ENCODE peak calls at places on chromosomes 4 and X, in ten cellular contexts. P, C, Y, G, B, X, V, H, I and S are unnamed samples.

GRCh38 chr4:123444298-123444731 is 47.7 kb downstream of the SPRY1 start:
- DNase-seq in P (peak; percentile 30), C (no peak), Y (peak; percentile 71), G (no peak), B (no peak), X (peak; percentile 42), V (peak; percentile 50), H (peak; percentile 17), I (peak; percentile 29), S (peak; percentile 63)

GRCh38 chrX:26347171-26347570 is 131.2 kb downstream of the MAGEB5 start:
- DNase-seq in P (no peak), C (no peak), Y (no peak), G (no peak), B (no peak), X (no peak), V (no peak), H (no peak), I (no peak), S (no peak)

GRCh38 chrX:115174548-115174947 is 14.7 kb upstream of the RBMXL3 start:
- DNase-seq in P (no peak), C (no peak), Y (no peak), G (no peak), B (no peak), X (peak; percentile 1), V (no peak), H (no peak), I (no peak), S (no peak)

GRCh38 chr4:110533940-110534339 is 58.0 kb downstream of the ENPEP start:
- DNase-seq in P (no peak), C (no peak), Y (no peak), G (peak; percentile 98), B (no peak), X (peak; percentile 95), V (no peak), H (peak; percentile 99), I (peak; percentile 97), S (no peak)

GRCh38 chr4:119480331-119480730 is 148.3 kb downstream of the PDE5A start:
- DNase-seq in P (no peak), C (no peak), Y (no peak), G (no peak), B (no peak), X (no peak), V (no peak), H (no peak), I (no peak), S (no peak)

GRCh38 chr4:174317531-174317930 is 33.8 kb downstream of the CEP44 start:
- DNase-seq in P (no peak), C (no peak), Y (no peak), G (no peak), B (no peak), X (no peak), V (no peak), H (peak; percentile 57), I (no peak), S (no peak)

GRCh38 chr4:26267087-26267486 is 53.7 kb upstream of the RBPJ start:
- DNase-seq in P (no peak), C (no peak), Y (no peak), G (no peak), B (peak; percentile 41), X (peak; percentile 92), V (peak; percentile 41), H (no peak), I (no peak), S (peak; percentile 60)

GRCh38 chr4:29459926-29460325 is 1260.2 kb upstream of the PCDH7 start:
- DNase-seq in P (no peak), C (no peak), Y (no peak), G (no peak), B (no peak), X (no peak), V (no peak), H (no peak), I (no peak), S (no peak)

GRCh38 chrX:106903291-106903820 is at the start of gene RIPPLY1:
- DNase-seq in P (no peak), C (no peak), Y (no peak), G (no peak), B (no peak), X (no peak), V (no peak), H (no peak), I (no peak), S (no peak)

GRCh38 chrX:23699636-23700194 is 32.4 kb downstream of the PRDX4 start:
- DNase-seq in P (no peak), C (no peak), Y (peak; percentile 15), G (peak; percentile 6), B (no peak), X (peak; percentile 19), V (peak; percentile 9), H (no peak), I (no peak), S (peak; percentile 19)

GRCh38 chrX:74423289-74423985 is 2.1 kb downstream of the SLC16A2 start:
- DNase-seq in P (no peak), C (no peak), Y (peak; percentile 6), G (no peak), B (no peak), X (no peak), V (no peak), H (no peak), I (no peak), S (no peak)

GRCh38 chrX:114999906-115000305 is 17.5 kb downstream of the IL13RA2 start:
- DNase-seq in P (no peak), C (no peak), Y (no peak), G (no peak), B (no peak), X (no peak), V (no peak), H (no peak), I (no peak), S (no peak)

GRCh38 chrX:99394450-99394849 is 1015.6 kb downstream of the PCDH19 start:
- DNase-seq in P (no peak), C (no peak), Y (peak; percentile 5), G (no peak), B (no peak), X (no peak), V (no peak), H (no peak), I (no peak), S (no peak)

GRCh38 chr4:80306255-80306654 is 29.3 kb upstream of the CFAP299 start:
- DNase-seq in P (no peak), C (no peak), Y (no peak), G (peak; percentile 45), B (no peak), X (no peak), V (no peak), H (no peak), I (no peak), S (no peak)

GRCh38 chr4:1192493-1193205 is 20.3 kb upstream of the SPON2 start:
- DNase-seq in P (no peak), C (no peak), Y (no peak), G (no peak), B (peak; percentile 3), X (no peak), V (peak; percentile 22), H (no peak), I (no peak), S (peak; percentile 22)

GRCh38 chr4:1195109-1195671 is 22.8 kb upstream of the SPON2 start:
- DNase-seq in P (no peak), C (no peak), Y (no peak), G (no peak), B (no peak), X (no peak), V (no peak), H (no peak), I (no peak), S (peak; percentile 21)

GRCh38 chr4:1194028-1194900 is 21.9 kb upstream of the SPON2 start:
- DNase-seq in P (no peak), C (no peak), Y (no peak), G (peak; percentile 53), B (no peak), X (peak; percentile 50), V (peak; percentile 76), H (no peak), I (no peak), S (peak; percentile 42)

GRCh38 chr4:1192091-1192492 is 19.7 kb upstream of the SPON2 start:
- DNase-seq in P (no peak), C (no peak), Y (no peak), G (peak; percentile 96), B (peak; percentile 89), X (peak; percentile 98), V (peak; percentile 90), H (peak; percentile 90), I (peak; percentile 94), S (peak; percentile 84)

GRCh38 chr4:1193206-1194027 is 21.0 kb upstream of the SPON2 start:
- DNase-seq in P (no peak), C (no peak), Y (no peak), G (no peak), B (no peak), X (no peak), V (peak; percentile 13), H (no peak), I (no peak), S (peak; percentile 20)
- H3K4me3 ChIP-seq in P (no peak overlapping the region), C (no peak overlapping the region), Y (no peak overlapping the region), G (no peak overlapping the region), B (no peak overlapping the region), X (peak overlapping the region; percentile 59), V (no peak overlapping the region), H (no peak overlapping the region), I (no peak overlapping the region), S (no peak overlapping the region)

GRCh38 chrX:130109429-130110378 is 593 bp downstream of the ELF4 start:
- DNase-seq in P (no peak), C (no peak), Y (no peak), G (no peak), B (no peak), X (peak; percentile 54), V (no peak), H (no peak), I (no peak), S (no peak)
- H3K4me3 ChIP-seq in P (peak overlapping the region; percentile 50), C (peak overlapping the region; percentile 76), Y (peak overlapping the region; percentile 22), G (peak overlapping the region; percentile 60), B (peak overlapping the region; percentile 51), X (peak overlapping the region; percentile 73), V (peak overlapping the region; percentile 43), H (peak overlapping the region; percentile 60), I (peak overlapping the region; percentile 63), S (peak overlapping the region; percentile 54)

DNA sequence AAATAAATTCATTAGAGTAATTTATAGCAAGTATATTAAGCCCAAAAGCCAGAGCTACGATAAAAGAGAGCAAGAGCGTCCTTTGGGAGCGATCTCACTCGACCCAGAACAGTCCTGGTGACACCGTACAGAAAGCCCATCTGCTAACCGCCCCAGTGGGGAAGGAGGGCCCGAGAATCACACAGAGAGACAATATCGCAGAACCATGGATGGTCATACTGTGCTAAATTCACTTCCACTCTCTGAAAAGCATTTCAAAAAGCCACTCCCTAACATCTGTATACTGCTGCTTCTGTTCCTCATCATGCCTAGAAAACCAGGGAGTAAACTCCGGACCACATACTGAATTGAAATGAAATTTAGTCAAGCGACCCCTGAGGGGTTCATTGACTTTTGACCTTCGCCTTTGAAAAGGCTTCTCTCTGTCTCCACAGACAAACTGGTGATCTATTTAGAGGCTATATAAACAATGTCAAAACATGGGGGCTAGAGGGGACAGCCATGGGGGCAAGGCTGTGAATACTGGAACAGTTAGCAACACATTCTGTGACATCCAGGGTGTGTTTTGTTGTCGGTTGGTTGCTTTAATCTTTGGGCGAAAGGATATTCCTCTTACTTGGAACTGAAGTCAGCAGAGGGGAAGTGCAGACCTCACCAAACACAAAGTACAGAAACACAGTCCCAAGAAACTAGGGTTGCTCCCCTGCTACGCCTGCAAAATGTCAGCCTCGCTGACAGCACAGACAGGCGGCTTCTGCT is 129.0 kb upstream of the RASGEF1B start:
- DNase-seq in P (no peak), C (no peak), Y (peak; percentile 79), G (no peak), B (no peak), X (peak; percentile 4), V (peak; percentile 76), H (peak; percentile 20), I (no peak), S (no peak)
- H3K4me3 ChIP-seq in P (no peak overlapping the region), C (no peak overlapping the region), Y (no peak overlapping the region), G (no peak overlapping the region), B (no peak overlapping the region), X (no peak overlapping the region), V (no peak overlapping the region), H (no peak overlapping the region), I (no peak overlapping the region), S (no peak overlapping the region)

GRCh38 chr4:73998040-73999011 is at the start of gene CXCL5:
- DNase-seq in P (no peak), C (no peak), Y (peak; percentile 28), G (peak; percentile 57), B (no peak), X (peak; percentile 69), V (peak; percentile 18), H (peak; percentile 58), I (peak; percentile 38), S (no peak)
- H3K4me3 ChIP-seq in P (no peak within 1 kb of the TSS), C (no peak within 1 kb of the TSS), Y (peak within 1 kb of the TSS; percentile 7), G (peak within 1 kb of the TSS; percentile 33), B (no peak within 1 kb of the TSS), X (peak within 1 kb of the TSS; percentile 58), V (no peak within 1 kb of the TSS), H (peak within 1 kb of the TSS; percentile 46), I (peak within 1 kb of the TSS; percentile 49), S (no peak within 1 kb of the TSS)